ENCODE peak calls at places on chromosomes 3 and 15, in nine cellular contexts. O is NCI-H1092; I is T-helper 2 cell treated with Interferon-gamma antibody and Interleukin-4, amounts not matched to agents 5 μg/mL and 100 μg/mL, for 36 hours; Q is EL; L is GM18507; B is myocyte; X is LoVo; Z is astrocyte; M is COLO829. U is an unnamed sample.

GRCh38 chr3:138399766-138400165 is 34.6 kb upstream of the ESYT3 start:
- DNase-seq in X (no peak), Q (no peak), L (no peak), M (no peak), B (no peak), I (no peak), O (peak), Z (no peak), U (no peak)

GRCh38 chr3:120797857-120798256 is 55.3 kb downstream of the GTF2E1 start:
- DNase-seq in O (no peak), B (no peak), M (no peak), Z (no peak), L (no peak), X (no peak), Q (no peak), I (no peak), U (no peak)

GRCh38 chr3:38235466-38235865 is 30.1 kb upstream of the SLC22A13 start:
- DNase-seq in M (peak), B (no peak), X (no peak), O (no peak), Q (no peak), Z (no peak), I (no peak), L (no peak), U (no peak)

GRCh38 chr15:100703032-100703578 is 100.7 kb downstream of the ASB7 start:
- DNase-seq in M (no peak), Z (peak), I (peak), B (no peak), Q (no peak), O (no peak), X (no peak), L (peak), U (no peak)

GRCh38 chr3:179861292-179861691 is 175.4 kb downstream of the PEX5L start:
- DNase-seq in B (no peak), X (no peak), I (no peak), Z (no peak), O (no peak), M (no peak), Q (no peak), L (no peak), U (no peak)

GRCh38 chr15:83446904-83447708 is at the start of gene SH3GL3:
- DNase-seq in B (peak), M (peak), L (no peak), X (no peak), Z (peak), O (peak), I (peak), Q (peak), U (peak)

GRCh38 chr3:113631143-113631542 is 65.3 kb downstream of the USF3 start:
- DNase-seq in O (no peak), M (no peak), I (no peak), L (no peak), Z (no peak), B (no peak), X (no peak), Q (no peak), U (no peak)

GRCh38 chr3:159126261-159127020 is 324.6 kb downstream of the MFSD1 start:
- DNase-seq in I (no peak), Q (peak), O (no peak), X (no peak), B (peak), M (peak), Z (peak), L (no peak), U (no peak)

GRCh38 chr15:73571346-73571745 is 61.8 kb downstream of the NPTN start:
- DNase-seq in L (no peak), Q (no peak), O (peak), M (no peak), B (no peak), Z (no peak), X (no peak), I (no peak), U (no peak)

GRCh38 chr15:97978408-97979130 is 18.1 kb downstream of the ARRDC4 start:
- DNase-seq in M (no peak), B (peak), X (no peak), Q (peak), L (no peak), Z (no peak), I (no peak), O (no peak), U (no peak)

GRCh38 chr3:187748050-187748481 is 2.8 kb upstream of the BCL6 start:
- DNase-seq in M (peak), L (no peak), B (peak), Q (peak), X (peak), Z (peak), O (peak), I (peak), U (peak)

GRCh38 chr15:89912674-89913396 is at the start of gene ARPIN:
- DNase-seq in M (peak), Q (peak), X (peak), L (no peak), B (peak), I (no peak), Z (peak), O (no peak), U (peak)

GRCh38 chr3:123723527-123724168 is 138.8 kb upstream of the HACD2 start:
- DNase-seq in L (peak), O (peak), B (peak), Q (peak), I (peak), X (peak), M (peak), Z (peak), U (peak)

GRCh38 chr3:13543251-13543650 is 5.7 kb upstream of the FBLN2 start:
- DNase-seq in B (peak), Z (peak), Q (peak), L (no peak), M (no peak), X (no peak), O (no peak), I (no peak), U (no peak)

GRCh38 chr15:35306361-35306981 is 221.4 kb upstream of the NANOGP8 start:
- DNase-seq in Q (peak), Z (peak), X (no peak), I (no peak), M (no peak), O (no peak), B (peak), L (no peak), U (no peak)

U was measured in NCI-H460.